ENCODE peak calls at places on chromosomes 3 and 15, in seven cellular contexts. D is NCI-H510A treated with DMSO at 0.1 percent for 48 hours, X is aorta, P is NCI-H345, O is hippocampal formation, S is fibroblast of lung, N is cardiac muscle cell. A is an unnamed sample.

GRCh38 chr3:58874795-58875194 is 175.0 kb downstream of the CFAP20DC start:
- DNase-seq in X (no peak), D (no peak), O (no peak), N (no peak), P (no peak), S (peak; percentile 24), A (no peak)

GRCh38 chr15:37220949-37221670 is 120.8 kb upstream of the MEIS2 start:
- DNase-seq in S (no peak), D (peak; percentile 18), N (no peak), O (no peak), X (no peak), P (no peak), A (peak; percentile 1)

GRCh38 chr3:104460477-104461406 is 906.0 kb upstream of the ALCAM start:
- DNase-seq in X (no peak), P (no peak), D (no peak), S (peak; percentile 48), O (peak; percentile 81), N (peak; percentile 55), A (peak; percentile 66)

GRCh38 chr3:52046186-52046913 is 10.0 kb downstream of the DUSP7 start:
- DNase-seq in O (no peak), S (peak; percentile 91), D (no peak), P (no peak), N (peak; percentile 90), X (peak; percentile 91), A (peak; percentile 93)

GRCh38 chr3:18098960-18099587 is 326.1 kb downstream of the SATB1 start:
- DNase-seq in P (no peak), X (no peak), S (peak; percentile 75), O (no peak), D (no peak), N (peak; percentile 54), A (peak; percentile 8)

GRCh38 chr15:50850003-50850402 is 58.5 kb upstream of the AP4E1 start:
- DNase-seq in D (no peak), N (no peak), X (no peak), P (no peak), S (no peak), O (no peak), A (no peak)

GRCh38 chr15:85588657-85589056 is 206.1 kb downstream of the KLHL25 start:
- DNase-seq in N (peak; percentile 93), S (peak; percentile 63), X (no peak), O (no peak), P (no peak), D (no peak), A (peak; percentile 99)

GRCh38 chr3:86990171-86990733 is 697 bp downstream of the VGLL3 start:
- DNase-seq in S (no peak), N (no peak), X (peak; percentile 64), P (no peak), O (no peak), D (no peak), A (no peak)

GRCh38 chr15:101526021-101526420 is 36.5 kb upstream of the PCSK6 start:
- DNase-seq in X (no peak), O (no peak), N (no peak), P (no peak), S (no peak), D (no peak), A (no peak)

GRCh38 chr3:38386992-38387750 is 40.6 kb downstream of the XYLB start:
- DNase-seq in X (no peak), S (no peak), O (no peak), D (no peak), N (no peak), P (no peak), A (no peak)

GRCh38 chr3:139106013-139106932 is 61.6 kb upstream of the PRR23C start:
- DNase-seq in O (no peak), P (no peak), S (no peak), D (no peak), X (no peak), N (no peak), A (no peak)

GRCh38 chr3:13108861-13109260 is 35.6 kb upstream of the IQSEC1 start:
- DNase-seq in P (no peak), S (no peak), N (no peak), D (no peak), X (no peak), O (no peak), A (no peak)

GRCh38 chr3:53796161-53796560 is 50.1 kb downstream of the CHDH start:
- DNase-seq in N (no peak), O (peak; percentile 14), P (peak; percentile 56), S (no peak), D (peak; percentile 38), X (no peak), A (no peak)

GRCh38 chr3:174162550-174162949 is 696.6 kb upstream of the NAALADL2 start:
- DNase-seq in D (no peak), X (no peak), P (no peak), S (peak; percentile 3), O (no peak), N (no peak), A (peak; percentile 36)

GRCh38 chr3:37696661-37697060 is 165.0 kb upstream of the CTDSPL start:
- DNase-seq in S (no peak), O (no peak), P (no peak), D (no peak), X (no peak), N (no peak), A (no peak)

GRCh38 chr3:66463054-66463631 is 37.7 kb downstream of the LRIG1 start:
- DNase-seq in D (no peak), S (peak; percentile 13), X (no peak), P (no peak), O (no peak), N (no peak), A (no peak)

GRCh38 chr3:138593488-138594149 is 441 bp downstream of the CEP70 start:
- DNase-seq in N (no peak), D (no peak), S (no peak), O (no peak), X (no peak), P (no peak), A (no peak)

GRCh38 chr15:99115300-99116215 is 10.7 kb downstream of the SYNM start:
- DNase-seq in O (no peak), N (no peak), P (no peak), X (peak; percentile 38), S (no peak), D (no peak), A (no peak)

GRCh38 chr3:148861277-148861869 is 3.7 kb upstream of the CPA3 start:
- DNase-seq in N (peak; percentile 70), X (no peak), O (peak; percentile 52), D (peak; percentile 69), S (peak; percentile 74), P (peak; percentile 13), A (peak; percentile 49)

GRCh38 chr15:77632760-77633133 is at the start of gene LINGO1:
- DNase-seq in O (peak; percentile 57), N (peak; percentile 41), D (no peak), P (peak; percentile 23), X (no peak), S (no peak), A (peak; percentile 21)

GRCh38 chr3:48446425-48447193 is at the start of gene ATRIP:
- DNase-seq in N (peak; percentile 90), P (peak; percentile 85), D (peak; percentile 65), S (peak; percentile 80), X (peak; percentile 93), O (peak; percentile 77), A (peak; percentile 72)

GRCh38 chr3:11228041-11228440 is 44.2 kb upstream of the ATG7 start:
- DNase-seq in P (no peak), D (no peak), X (no peak), O (no peak), N (no peak), S (no peak), A (no peak)

GRCh38 chr15:67322481-67322880 is 67.9 kb downstream of the IQCH start:
- DNase-seq in D (no peak), O (no peak), P (no peak), X (no peak), N (peak; percentile 86), S (peak; percentile 44), A (peak; percentile 73)

GRCh38 chr3:143000525-143000924 is 845 bp upstream of the U2SURP start:
- DNase-seq in X (no peak), S (no peak), D (no peak), O (no peak), N (peak; percentile 46), P (no peak), A (peak; percentile 55)

GRCh38 chr3:37984051-37984450 is 6.5 kb upstream of the VILL start:
- DNase-seq in P (no peak), O (no peak), X (no peak), N (no peak), S (no peak), D (no peak), A (no peak)

GRCh38 chr3:155791190-155791589 is 14.9 kb downstream of the C3orf33 start:
- DNase-seq in O (no peak), S (peak; percentile 20), D (no peak), N (no peak), X (no peak), P (no peak), A (peak; percentile 54)

GRCh38 chr3:53162672-53163458 is 1.9 kb downstream of the PRKCD start:
- DNase-seq in N (no peak), O (no peak), X (no peak), D (no peak), P (no peak), S (no peak), A (no peak)

GRCh38 chr3:109224333-109224732 is 87.8 kb downstream of the C3orf85 start:
- DNase-seq in P (no peak), S (no peak), O (no peak), N (peak; percentile 15), D (no peak), X (no peak), A (no peak)

GRCh38 chr3:118101891-118102290 is 932.8 kb downstream of the IGSF11 start:
- DNase-seq in S (no peak), O (no peak), X (no peak), D (no peak), P (no peak), N (no peak), A (no peak)

GRCh38 chr15:59371458-59372351 is 966 bp downstream of the MYO1E start:
- DNase-seq in D (peak; percentile 40), N (no peak), P (peak; percentile 28), S (no peak), O (no peak), X (no peak), A (peak; percentile 24)

GRCh38 chr3:80238606-80239005 is 470.8 kb upstream of the ROBO1 start:
- DNase-seq in X (no peak), O (no peak), P (no peak), S (no peak), D (no peak), N (peak; percentile 22), A (no peak)

GRCh38 chr15:98948456-98948855 is 59.1 kb downstream of the PGPEP1L start:
- DNase-seq in X (no peak), P (no peak), S (no peak), D (no peak), O (no peak), N (no peak), A (no peak)

GRCh38 chr3:185825639-185826481 is 1.0 kb upstream of the IGF2BP2 start:
- DNase-seq in P (peak; percentile 27), S (peak; percentile 51), O (no peak), X (peak; percentile 61), D (peak; percentile 32), N (peak; percentile 71), A (peak; percentile 51)

GRCh38 chr3:72355168-72355567 is 493.1 kb downstream of the SHQ1 start:
- DNase-seq in O (no peak), N (no peak), X (no peak), D (no peak), S (no peak), P (no peak), A (peak; percentile 53)

GRCh38 chr3:112486811-112487505 is 12.3 kb downstream of the BTLA start:
- DNase-seq in X (no peak), P (no peak), S (peak; percentile 45), O (no peak), D (no peak), N (peak; percentile 21), A (peak; percentile 72)

GRCh38 chr3:42605550-42606173 is 5.2 kb downstream of the NKTR start:
- DNase-seq in D (no peak), O (no peak), P (no peak), S (no peak), N (no peak), X (no peak), A (no peak)

GRCh38 chr3:170660139-170660538 is 74.3 kb upstream of the SLC7A14 start:
- DNase-seq in P (no peak), X (no peak), O (no peak), S (no peak), D (no peak), N (no peak), A (no peak)

GRCh38 chr15:100663066-100663465 is 60.7 kb downstream of the ASB7 start:
- DNase-seq in P (no peak), S (no peak), N (peak; percentile 22), O (no peak), D (no peak), X (no peak), A (no peak)